ENCODE peak calls at places on chromosomes 12 and 14, in five cellular contexts. Z is esophagus squamous epithelium, J is heart left ventricle, W is choroid plexus epithelial cell, Q is astrocyte of the cerebellum. B is an unnamed sample.

GRCh38 chr12:89833337-89834252 is 125.0 kb upstream of the ATP2B1 start:
- DNase-seq in W (no peak), J (no peak), Z (no peak), Q (no peak), B (no peak)

GRCh38 chr12:26402648-26403047 is 207.3 kb downstream of the SSPN start:
- DNase-seq in W (peak), Z (no peak), Q (no peak), J (no peak), B (no peak)

GRCh38 chr12:121568971-121569808 is 11.6 kb downstream of the KDM2B start:
- DNase-seq in J (peak), W (peak), Z (no peak), Q (no peak), B (no peak)

GRCh38 chr12:34402228-34402898 is 380.1 kb downstream of the ALG10 start:
- DNase-seq in Z (no peak), W (no peak), J (peak), Q (no peak), B (peak)

GRCh38 chr12:93229494-93230310 is 148.0 kb upstream of the NUDT4 start:
- DNase-seq in J (no peak), W (peak), Q (no peak), Z (no peak), B (no peak)

GRCh38 chr14:73722581-73722980 is 8.4 kb upstream of the PNMA1 start:
- DNase-seq in J (no peak), Z (no peak), Q (peak), W (no peak), B (no peak)

GRCh38 chr12:6724409-6724797 is 557 bp downstream of the COPS7A start:
- DNase-seq in J (no peak), Q (no peak), W (no peak), Z (no peak), B (peak)

GRCh38 chr12:56014205-56014604 is 6.6 kb upstream of the IKZF4 start:
- DNase-seq in J (no peak), Z (no peak), Q (no peak), W (peak), B (no peak)

GRCh38 chr12:52870361-52871290 is 21.8 kb upstream of the KRT78 start:
- DNase-seq in Z (no peak), Q (no peak), W (peak), J (peak), B (peak)

GRCh38 chr12:72699362-72699761 is 427.2 kb downstream of the TRHDE start:
- DNase-seq in Z (no peak), J (no peak), Q (no peak), W (no peak), B (no peak)
- TF ChIP-seq CTCF in Z (no peak), J (no peak), Q (no peak), W (no peak), B (no peak)

GRCh38 chr14:51750542-51750941 is 98.8 kb downstream of the FRMD6 start:
- DNase-seq in Z (no peak), J (no peak), Q (no peak), W (no peak), B (no peak)
- TF ChIP-seq CTCF in Z (no peak), J (no peak), Q (no peak), W (peak), B (no peak)

GRCh38 chr12:67648306-67649164 is at the start of gene DYRK2:
- DNase-seq in Q (no peak), Z (peak), W (peak), J (peak), B (peak)
- TF ChIP-seq CTCF in Q (no peak), Z (peak), W (no peak), J (peak), B (peak)

GRCh38 chr14:77204907-77205306 is 23.3 kb downstream of the TMEM63C start:
- DNase-seq in Z (no peak), Q (no peak), W (no peak), J (no peak), B (no peak)

GRCh38 chr14:77203611-77204456 is 22.2 kb downstream of the TMEM63C start:
- DNase-seq in W (peak), J (no peak), Z (no peak), Q (no peak), B (no peak)

GRCh38 chr14:77205566-77205965 is 24.0 kb downstream of the TMEM63C start:
- DNase-seq in J (no peak), W (no peak), Q (no peak), Z (no peak), B (no peak)

GRCh38 chr14:77206261-77206824 is 24.7 kb downstream of the TMEM63C start:
- DNase-seq in Q (no peak), J (no peak), W (no peak), Z (no peak), B (no peak)

GRCh38 chr14:77204457-77204796 is 22.8 kb downstream of the TMEM63C start:
- DNase-seq in J (no peak), Z (no peak), Q (no peak), W (no peak), B (no peak)
- TF ChIP-seq CTCF in J (no peak), Z (no peak), Q (no peak), W (no peak), B (no peak)

GRCh38 chr12:49548481-49548821 is 9.6 kb downstream of the KCNH3 start:
- DNase-seq in Q (no peak), J (no peak), Z (no peak), W (no peak), B (no peak)

GRCh38 chr12:49549735-49550710 is 11.2 kb downstream of the KCNH3 start:
- DNase-seq in Q (no peak), W (no peak), Z (no peak), J (no peak), B (peak)

GRCh38 chr12:49550853-49551252 is 12.0 kb downstream of the KCNH3 start:
- DNase-seq in W (no peak), Z (no peak), Q (no peak), J (no peak), B (no peak)

GRCh38 chr12:49547090-49547690 is 8.4 kb downstream of the KCNH3 start:
- DNase-seq in Z (no peak), Q (no peak), J (no peak), W (no peak), B (peak)

GRCh38 chr12:49548822-49549648 is 10.2 kb downstream of the KCNH3 start:
- DNase-seq in Z (no peak), J (no peak), W (peak), Q (no peak), B (peak)
- TF ChIP-seq CTCF in Z (peak), J (peak), W (peak), Q (peak), B (no peak)

B was measured in GM13976.